ENCODE peak calls at places on chromosomes 13 and 19, in six cellular contexts. A is K562, Z is lung, Y is IMR-90, T is heart left ventricle, X is A549. J is an unnamed sample.

GRCh38 chr13:50309872-50310594 is 294.8 kb downstream of the KCNRG start:
- DNase-seq in A (peak; percentile 57), T (no peak), Z (no peak), X (no peak), Y (no peak), J (no peak)

GRCh38 chr13:95188128-95188527 is 113.1 kb downstream of the ABCC4 start:
- DNase-seq in T (no peak), Z (no peak), Y (no peak), X (no peak), A (no peak), J (peak; percentile 24)

GRCh38 chr19:907183-907853 is 5.7 kb downstream of the R3HDM4 start:
- DNase-seq in X (no peak), T (peak; percentile 14), A (peak; percentile 99), Y (no peak), Z (no peak), J (no peak)

GRCh38 chr19:15265849-15266248 is 33.6 kb upstream of the EPHX3 start:
- DNase-seq in A (no peak), Y (peak; percentile 98), T (peak; percentile 87), X (no peak), Z (peak; percentile 82), J (peak; percentile 97)

GRCh38 chr19:18496167-18496979 is 25.5 kb downstream of the ELL start:
- DNase-seq in T (no peak), X (peak; percentile 28), Z (peak; percentile 68), Y (peak; percentile 80), A (peak; percentile 64), J (peak; percentile 62)

GRCh38 chr13:30091691-30092090 is 215.7 kb downstream of the KATNAL1 start:
- DNase-seq in A (no peak), Z (no peak), T (no peak), Y (no peak), X (no peak), J (no peak)

GRCh38 chr19:43678512-43678911 is 8.5 kb upstream of the PLAUR start:
- DNase-seq in T (no peak), X (no peak), Y (no peak), A (no peak), Z (no peak), J (no peak)

GRCh38 chr13:25632166-25632888 is 260.6 kb downstream of the ATP8A2 start:
- DNase-seq in T (no peak), A (no peak), Y (no peak), X (no peak), Z (peak; percentile 30), J (no peak)

GRCh38 chr19:23403024-23403423 is 7.8 kb upstream of the ZNF91 start:
- DNase-seq in A (no peak), Y (no peak), T (no peak), Z (no peak), X (no peak), J (no peak)

GRCh38 chr19:35318679-35319448 is 10.1 kb upstream of the CD22 start:
- DNase-seq in X (peak; percentile 84), Z (peak; percentile 70), T (peak; percentile 55), Y (peak; percentile 71), A (peak; percentile 75), J (peak; percentile 96)

GRCh38 chr13:44879452-44880058 is 109.7 kb downstream of the NUFIP1 start:
- DNase-seq in T (no peak), Y (peak; percentile 64), A (peak; percentile 16), Z (no peak), X (peak; percentile 52), J (peak; percentile 76)
- TF ChIP-seq CTCF in T (peak; percentile 26), Y (peak; percentile 53), A (peak; percentile 36), Z (peak; percentile 3), X (peak; percentile 50), J (peak; percentile 43)

GRCh38 chr13:43397110-43397509 is 373.7 kb downstream of the DNAJC15 start:
- DNase-seq in X (no peak), T (no peak), Z (no peak), A (no peak), Y (peak; percentile 68), J (peak; percentile 59)
- H3K4me3 ChIP-seq in X (no peak overlapping the region), T (no peak overlapping the region), Z (no peak overlapping the region), A (no peak overlapping the region), Y (no peak overlapping the region), J (no peak overlapping the region)

GRCh38 chr19:5313307-5313706 is 27.3 kb downstream of the PTPRS start:
- DNase-seq in T (no peak), A (no peak), Z (no peak), X (no peak), Y (no peak), J (no peak)

GRCh38 chr19:5314012-5314906 is 26.4 kb downstream of the PTPRS start:
- DNase-seq in T (no peak), A (peak; percentile 46), Z (no peak), X (peak; percentile 71), Y (peak; percentile 16), J (peak; percentile 49)

GRCh38 chr19:5309438-5310204 is 31.0 kb downstream of the PTPRS start:
- DNase-seq in T (no peak), Z (no peak), X (no peak), Y (no peak), A (no peak), J (no peak)

GRCh38 chr19:5314907-5315298 is 25.7 kb downstream of the PTPRS start:
- DNase-seq in Y (no peak), A (no peak), T (no peak), Z (no peak), X (no peak), J (no peak)

GRCh38 chr19:5312058-5312457 is 28.6 kb downstream of the PTPRS start:
- DNase-seq in Z (no peak), A (no peak), X (no peak), Y (no peak), T (no peak), J (no peak)
- TF ChIP-seq CTCF in Z (no peak), A (no peak), X (no peak), Y (no peak), T (no peak), J (no peak)

GRCh38 chr19:3762130-3762473 is 380 bp upstream of the MRPL54 start:
- DNase-seq in T (no peak), Y (no peak), Z (no peak), A (no peak), X (no peak), J (no peak)
- H3K4me3 ChIP-seq in T (peak overlapping the region; percentile 93), Y (no peak overlapping the region), Z (no peak overlapping the region), A (peak overlapping the region; percentile 100), X (peak overlapping the region; percentile 49), J (peak overlapping the region; percentile 89)

GRCh38 chr13:77339408-77339807 is 12.5 kb upstream of the MYCBP2 start:
- DNase-seq in Y (no peak), X (no peak), A (no peak), T (no peak), Z (no peak), J (no peak)

GRCh38 chr13:77338961-77339401 is 12.1 kb upstream of the MYCBP2 start:
- DNase-seq in A (no peak), T (no peak), X (no peak), Y (no peak), Z (no peak), J (no peak)

GRCh38 chr13:77333521-77334083 is 6.7 kb upstream of the MYCBP2 start:
- DNase-seq in Z (no peak), T (no peak), Y (no peak), X (no peak), A (no peak), J (no peak)

GRCh38 chr13:77338329-77338728 is 11.4 kb upstream of the MYCBP2 start:
- DNase-seq in X (no peak), Y (no peak), Z (no peak), A (no peak), T (no peak), J (no peak)

DNA sequence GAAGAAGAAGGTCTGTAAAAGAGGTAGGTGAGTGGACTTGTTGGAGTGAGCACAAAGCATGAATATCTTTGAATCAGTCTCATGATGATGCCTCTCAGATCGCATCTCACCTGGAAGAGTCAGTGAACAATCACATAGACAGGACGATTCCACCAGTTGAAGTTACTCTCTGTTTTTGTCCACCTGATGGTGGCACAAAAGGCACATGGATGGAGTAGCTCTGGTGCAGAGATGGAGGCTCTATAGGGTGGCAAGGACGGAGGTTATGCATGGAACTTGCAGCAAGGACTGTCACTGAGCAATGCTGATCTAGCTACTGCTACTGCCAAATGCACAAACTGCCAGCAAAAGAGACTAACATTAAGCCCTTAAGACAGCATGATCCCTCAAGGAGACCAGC is 10.3 kb upstream of the MYCBP2 start:
- DNase-seq in T (no peak), A (no peak), Z (no peak), X (no peak), Y (no peak), J (no peak)
- TF ChIP-seq CTCF in T (no peak), A (no peak), Z (no peak), X (no peak), Y (no peak), J (no peak)

DNA sequence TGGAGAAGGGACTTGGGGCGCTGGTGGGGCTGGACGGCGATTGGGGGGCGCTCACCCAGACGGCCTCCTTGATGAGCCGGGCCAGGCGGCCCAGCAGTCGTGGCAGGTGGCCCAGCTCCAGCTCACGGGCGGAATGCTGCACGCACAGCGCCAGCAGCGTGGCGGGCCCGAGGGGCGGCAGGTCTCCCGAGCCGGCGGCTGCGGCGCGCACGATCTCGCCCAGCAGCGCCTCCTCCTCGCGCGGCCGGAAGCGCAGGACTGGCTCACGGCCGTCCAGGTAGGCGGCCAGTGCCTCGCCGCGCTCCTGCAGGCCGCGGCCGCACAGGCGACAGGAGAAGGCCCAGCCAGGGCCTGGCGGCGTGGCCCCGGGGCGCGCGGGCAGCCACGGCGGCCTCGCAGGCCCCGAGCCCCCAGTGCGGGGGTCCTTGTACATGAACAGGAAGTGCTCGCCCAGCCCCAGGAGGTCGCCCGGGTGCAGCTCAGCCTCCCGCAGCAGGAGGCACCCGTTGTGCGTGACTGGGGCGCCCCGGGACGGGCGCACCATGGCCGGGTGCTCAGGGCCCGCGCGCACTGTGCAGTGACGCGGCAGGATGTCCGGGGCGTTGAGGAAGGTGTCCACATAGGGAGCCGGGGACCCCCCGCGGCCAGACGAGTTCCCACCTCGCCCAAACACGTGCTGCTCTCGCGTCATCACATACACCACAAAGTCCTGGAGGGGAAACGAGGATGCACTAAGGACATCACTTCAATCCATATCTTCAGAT is 9.5 kb upstream of the MAMSTR start:
- DNase-seq in A (no peak), T (no peak), Y (no peak), X (no peak), Z (no peak), J (no peak)
- H3K4me3 ChIP-seq in A (no peak overlapping the region), T (no peak overlapping the region), Y (no peak overlapping the region), X (no peak overlapping the region), Z (no peak overlapping the region), J (no peak overlapping the region)

J was measured in foreskin fibroblast.